ENCODE peak calls at places on chromosomes 7 and 10, in seven cellular contexts. One of them, this sample, is unnamed.

GRCh38 chr7:38105874-38106483 is 72.1 kb upstream of the STARD3NL start:
- DNase-seq in HCT116: peak; percentile 19
- DNase-seq in A673: peak; percentile 66
- DNase-seq in A549: peak; percentile 56
- DNase-seq in CD8-positive, alpha-beta memory T cell: no peak
- DNase-seq in GM23248: peak; percentile 72
- DNase-seq in tibial nerve: no peak
- DNase-seq in this sample: peak; percentile 25

GRCh38 chr10:45373003-45373782 is 823 bp upstream of the ALOX5 start:
- DNase-seq in tibial nerve: no peak
- DNase-seq in A673: no peak
- DNase-seq in CD8-positive, alpha-beta memory T cell: no peak
- DNase-seq in GM23248: no peak
- DNase-seq in HCT116: no peak
- DNase-seq in A549: no peak
- DNase-seq in this sample: peak; percentile 11

GRCh38 chr7:116588225-116588624 is 63.4 kb downstream of the CAV1 start:
- DNase-seq in CD8-positive, alpha-beta memory T cell: no peak
- DNase-seq in A549: no peak
- DNase-seq in tibial nerve: no peak
- DNase-seq in A673: no peak
- DNase-seq in GM23248: peak; percentile 88
- DNase-seq in HCT116: no peak
- DNase-seq in this sample: no peak

GRCh38 chr10:14798631-14799030 is 23.9 kb upstream of the FAM107B start:
- DNase-seq in HCT116: no peak
- DNase-seq in GM23248: no peak
- DNase-seq in A673: no peak
- DNase-seq in CD8-positive, alpha-beta memory T cell: no peak
- DNase-seq in tibial nerve: no peak
- DNase-seq in A549: no peak
- DNase-seq in this sample: no peak

GRCh38 chr7:90271753-90272152 is 26.8 kb downstream of the CFAP69 start:
- DNase-seq in tibial nerve: no peak
- DNase-seq in A549: no peak
- DNase-seq in HCT116: no peak
- DNase-seq in CD8-positive, alpha-beta memory T cell: no peak
- DNase-seq in A673: peak; percentile 10
- DNase-seq in GM23248: peak; percentile 84
- DNase-seq in this sample: no peak

GRCh38 chr10:59303018-59303417 is 59.3 kb downstream of the FAM13C start:
- DNase-seq in A549: no peak
- DNase-seq in GM23248: no peak
- DNase-seq in HCT116: no peak
- DNase-seq in A673: peak; percentile 33
- DNase-seq in tibial nerve: no peak
- DNase-seq in CD8-positive, alpha-beta memory T cell: no peak
- DNase-seq in this sample: no peak

GRCh38 chr7:102275123-102275703 is 11.5 kb upstream of the SH2B2 start:
- DNase-seq in tibial nerve: no peak
- DNase-seq in HCT116: no peak
- DNase-seq in CD8-positive, alpha-beta memory T cell: no peak
- DNase-seq in A549: no peak
- DNase-seq in A673: no peak
- DNase-seq in GM23248: no peak
- DNase-seq in this sample: no peak

GRCh38 chr7:71165708-71166107 is 33.8 kb downstream of the GALNT17 start:
- DNase-seq in CD8-positive, alpha-beta memory T cell: no peak
- DNase-seq in A673: no peak
- DNase-seq in HCT116: no peak
- DNase-seq in A549: no peak
- DNase-seq in tibial nerve: no peak
- DNase-seq in GM23248: no peak
- DNase-seq in this sample: peak; percentile 54

GRCh38 chr10:96585726-96586418 is 940 bp downstream of the TM9SF3 start:
- DNase-seq in A549: no peak
- DNase-seq in tibial nerve: no peak
- DNase-seq in A673: no peak
- DNase-seq in HCT116: no peak
- DNase-seq in GM23248: peak; percentile 59
- DNase-seq in CD8-positive, alpha-beta memory T cell: peak; percentile 8
- DNase-seq in this sample: no peak

GRCh38 chr7:5766321-5766761 is 15.1 kb downstream of the RNF216 start:
- DNase-seq in HCT116: no peak
- DNase-seq in tibial nerve: no peak
- DNase-seq in GM23248: peak; percentile 88
- DNase-seq in A549: no peak
- DNase-seq in A673: no peak
- DNase-seq in CD8-positive, alpha-beta memory T cell: no peak
- DNase-seq in this sample: no peak

GRCh38 chr7:91976743-91977142 is 36.1 kb downstream of the AKAP9 start:
- DNase-seq in CD8-positive, alpha-beta memory T cell: no peak
- DNase-seq in HCT116: no peak
- DNase-seq in A549: no peak
- DNase-seq in GM23248: no peak
- DNase-seq in tibial nerve: no peak
- DNase-seq in A673: no peak
- DNase-seq in this sample: no peak

GRCh38 chr7:131104611-131105293 is 222.9 kb upstream of the MKLN1 start:
- DNase-seq in A673: no peak
- DNase-seq in tibial nerve: no peak
- DNase-seq in HCT116: no peak
- DNase-seq in A549: no peak
- DNase-seq in CD8-positive, alpha-beta memory T cell: no peak
- DNase-seq in GM23248: peak; percentile 58
- DNase-seq in this sample: no peak

GRCh38 chr10:127880557-127880956 is 12.2 kb downstream of the CLRN3 start:
- DNase-seq in HCT116: no peak
- DNase-seq in A673: no peak
- DNase-seq in tibial nerve: no peak
- DNase-seq in A549: no peak
- DNase-seq in CD8-positive, alpha-beta memory T cell: no peak
- DNase-seq in GM23248: no peak
- DNase-seq in this sample: no peak

GRCh38 chr10:61847640-61848039 is 53.9 kb upstream of the ARID5B start:
- DNase-seq in tibial nerve: no peak
- DNase-seq in GM23248: no peak
- DNase-seq in A673: no peak
- DNase-seq in HCT116: no peak
- DNase-seq in A549: no peak
- DNase-seq in CD8-positive, alpha-beta memory T cell: no peak
- DNase-seq in this sample: no peak

GRCh38 chr7:55546826-55547225 is 25.5 kb downstream of the VOPP1 start:
- DNase-seq in CD8-positive, alpha-beta memory T cell: no peak
- DNase-seq in tibial nerve: no peak
- DNase-seq in A549: peak; percentile 84
- DNase-seq in GM23248: peak; percentile 94
- DNase-seq in HCT116: peak; percentile 51
- DNase-seq in A673: peak; percentile 70
- DNase-seq in this sample: no peak

GRCh38 chr10:24556746-24557742 is 166.6 kb downstream of the ARHGAP21 start:
- DNase-seq in A673: peak; percentile 85
- DNase-seq in HCT116: peak; percentile 66
- DNase-seq in GM23248: peak; percentile 76
- DNase-seq in tibial nerve: no peak
- DNase-seq in CD8-positive, alpha-beta memory T cell: no peak
- DNase-seq in A549: peak; percentile 80
- DNase-seq in this sample: peak; percentile 70

GRCh38 chr10:30749368-30749767 is 119.8 kb upstream of the LYZL2 start:
- DNase-seq in A549: no peak
- DNase-seq in GM23248: peak; percentile 24
- DNase-seq in A673: no peak
- DNase-seq in HCT116: no peak
- DNase-seq in CD8-positive, alpha-beta memory T cell: no peak
- DNase-seq in tibial nerve: no peak
- DNase-seq in this sample: no peak

GRCh38 chr10:44369851-44370250 is 15.0 kb downstream of the CXCL12 start:
- DNase-seq in tibial nerve: no peak
- DNase-seq in A673: no peak
- DNase-seq in A549: no peak
- DNase-seq in GM23248: peak; percentile 64
- DNase-seq in CD8-positive, alpha-beta memory T cell: no peak
- DNase-seq in HCT116: no peak
- DNase-seq in this sample: no peak

GRCh38 chr10:9709849-9710248 is 1307.8 kb upstream of the CELF2 start:
- DNase-seq in A549: no peak
- DNase-seq in tibial nerve: no peak
- DNase-seq in A673: no peak
- DNase-seq in CD8-positive, alpha-beta memory T cell: no peak
- DNase-seq in GM23248: no peak
- DNase-seq in HCT116: no peak
- DNase-seq in this sample: no peak

GRCh38 chr7:85733163-85733915 is 546.5 kb upstream of the SEMA3D start:
- DNase-seq in CD8-positive, alpha-beta memory T cell: no peak
- DNase-seq in HCT116: no peak
- DNase-seq in A673: no peak
- DNase-seq in A549: peak; percentile 36
- DNase-seq in GM23248: peak; percentile 7
- DNase-seq in tibial nerve: no peak
- DNase-seq in this sample: no peak

DNA sequence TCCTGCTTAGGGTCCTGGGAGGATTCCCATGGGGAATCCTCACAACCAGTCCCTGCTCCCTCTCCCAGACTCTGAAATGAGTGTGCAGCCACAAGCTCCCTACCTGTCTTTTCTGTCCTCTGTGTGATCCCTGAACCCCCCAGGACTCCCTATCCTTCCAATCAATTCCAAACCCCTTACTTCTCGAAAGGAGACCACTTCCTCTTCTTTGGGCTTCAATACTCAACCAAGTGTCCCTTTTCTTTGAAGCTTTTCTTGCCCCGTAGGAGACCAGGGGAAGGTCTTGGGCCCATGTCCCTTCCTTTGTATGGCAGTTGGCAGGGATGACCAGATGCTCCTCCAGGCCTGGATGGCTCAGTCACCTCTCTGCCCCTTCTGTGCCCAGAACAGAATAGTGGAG is 1.7 kb downstream of the AEBP1 start:
- DNase-seq in GM23248: no peak
- DNase-seq in CD8-positive, alpha-beta memory T cell: no peak
- DNase-seq in A549: no peak
- DNase-seq in tibial nerve: no peak
- DNase-seq in HCT116: no peak
- DNase-seq in A673: no peak
- DNase-seq in this sample: no peak
- H3K4me1 ChIP-seq in GM23248: peaks cover 28% of the 10 kb centered on the region
- H3K4me1 ChIP-seq in CD8-positive, alpha-beta memory T cell: peaks cover 11% of the 10 kb centered on the region
- H3K4me1 ChIP-seq in A549: peaks cover 8% of the 10 kb centered on the region
- H3K4me1 ChIP-seq in tibial nerve: peaks cover 19% of the 10 kb centered on the region
- H3K4me1 ChIP-seq in HCT116: peaks cover 6% of the 10 kb centered on the region
- H3K4me1 ChIP-seq in A673: peaks cover 9% of the 10 kb centered on the region
- H3K4me1 ChIP-seq in this sample: peaks cover 22% of the 10 kb centered on the region

GRCh38 chr10:42871823-42872222 is 89.2 kb downstream of the BMS1 start:
- DNase-seq in A549: no peak
- DNase-seq in tibial nerve: no peak
- DNase-seq in GM23248: no peak
- DNase-seq in A673: no peak
- DNase-seq in CD8-positive, alpha-beta memory T cell: no peak
- DNase-seq in HCT116: no peak
- DNase-seq in this sample: no peak
- H3K4me3 ChIP-seq in A549: no peak overlapping the region
- H3K4me3 ChIP-seq in tibial nerve: no peak overlapping the region
- H3K4me3 ChIP-seq in GM23248: no peak overlapping the region
- H3K4me3 ChIP-seq in A673: no peak overlapping the region
- H3K4me3 ChIP-seq in CD8-positive, alpha-beta memory T cell: no peak overlapping the region
- H3K4me3 ChIP-seq in HCT116: no peak overlapping the region
- H3K4me3 ChIP-seq in this sample: no peak overlapping the region

GRCh38 chr7:152344253-152344652 is 91.5 kb downstream of the KMT2C start:
- DNase-seq in GM23248: no peak
- DNase-seq in HCT116: no peak
- DNase-seq in A673: no peak
- DNase-seq in A549: no peak
- DNase-seq in CD8-positive, alpha-beta memory T cell: no peak
- DNase-seq in tibial nerve: no peak
- DNase-seq in this sample: no peak

GRCh38 chr7:152342796-152343195 is 93.0 kb downstream of the KMT2C start:
- DNase-seq in A673: no peak
- DNase-seq in tibial nerve: no peak
- DNase-seq in HCT116: no peak
- DNase-seq in GM23248: no peak
- DNase-seq in CD8-positive, alpha-beta memory T cell: no peak
- DNase-seq in A549: no peak
- DNase-seq in this sample: no peak

GRCh38 chr7:152338553-152338952 is 97.2 kb downstream of the KMT2C start:
- DNase-seq in A673: no peak
- DNase-seq in GM23248: no peak
- DNase-seq in CD8-positive, alpha-beta memory T cell: no peak
- DNase-seq in HCT116: no peak
- DNase-seq in A549: no peak
- DNase-seq in tibial nerve: no peak
- DNase-seq in this sample: no peak

GRCh38 chr7:152341039-152341913 is 94.5 kb downstream of the KMT2C start:
- DNase-seq in tibial nerve: no peak
- DNase-seq in HCT116: peak; percentile 44
- DNase-seq in A549: peak; percentile 69
- DNase-seq in A673: peak; percentile 41
- DNase-seq in CD8-positive, alpha-beta memory T cell: no peak
- DNase-seq in GM23248: peak; percentile 81
- DNase-seq in this sample: no peak

DNA sequence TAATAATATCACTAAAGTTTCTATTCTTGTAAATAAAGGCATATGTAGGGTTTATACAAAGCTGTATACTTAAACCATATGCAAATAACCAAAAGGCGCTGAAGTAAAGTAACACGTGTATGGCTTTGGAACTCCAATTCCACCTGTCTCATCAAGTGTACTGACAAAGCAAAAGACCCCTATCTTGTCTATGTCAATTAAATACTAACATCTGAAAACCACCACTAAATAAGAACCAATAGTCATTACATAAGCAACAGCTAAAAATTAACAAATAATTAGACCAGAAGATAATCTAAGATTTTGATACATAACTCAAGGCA is 93.9 kb downstream of the KMT2C start:
- DNase-seq in HCT116: no peak
- DNase-seq in CD8-positive, alpha-beta memory T cell: no peak
- DNase-seq in tibial nerve: no peak
- DNase-seq in A549: no peak
- DNase-seq in GM23248: no peak
- DNase-seq in A673: no peak
- DNase-seq in this sample: no peak
- H3K4me1 ChIP-seq in HCT116: no peaks in the 10 kb centered on the region
- H3K4me1 ChIP-seq in CD8-positive, alpha-beta memory T cell: peaks cover 6% of the 10 kb centered on the region
- H3K4me1 ChIP-seq in tibial nerve: peaks cover 14% of the 10 kb centered on the region
- H3K4me1 ChIP-seq in A549: peaks cover 7% of the 10 kb centered on the region
- H3K4me1 ChIP-seq in GM23248: peaks cover 8% of the 10 kb centered on the region
- H3K4me1 ChIP-seq in A673: peaks cover 11% of the 10 kb centered on the region
- H3K4me1 ChIP-seq in this sample: no peaks in the 10 kb centered on the region

GRCh38 chr10:42479057-42479456 is 159.3 kb downstream of the ZNF33B start:
- DNase-seq in A673: no peak
- DNase-seq in tibial nerve: no peak
- DNase-seq in A549: no peak
- DNase-seq in GM23248: no peak
- DNase-seq in HCT116: no peak
- DNase-seq in CD8-positive, alpha-beta memory T cell: no peak
- DNase-seq in this sample: no peak

GRCh38 chr10:42475168-42476098 is 162.9 kb downstream of the ZNF33B start:
- DNase-seq in GM23248: peak; percentile 36
- DNase-seq in A673: peak; percentile 64
- DNase-seq in HCT116: peak; percentile 85
- DNase-seq in CD8-positive, alpha-beta memory T cell: no peak
- DNase-seq in tibial nerve: no peak
- DNase-seq in A549: no peak
- DNase-seq in this sample: no peak

GRCh38 chr10:42477170-42477569 is 161.2 kb downstream of the ZNF33B start:
- DNase-seq in A549: no peak
- DNase-seq in CD8-positive, alpha-beta memory T cell: no peak
- DNase-seq in HCT116: no peak
- DNase-seq in A673: no peak
- DNase-seq in GM23248: no peak
- DNase-seq in tibial nerve: no peak
- DNase-seq in this sample: no peak

GRCh38 chr10:42476101-42476500 is 162.3 kb downstream of the ZNF33B start:
- DNase-seq in CD8-positive, alpha-beta memory T cell: no peak
- DNase-seq in tibial nerve: no peak
- DNase-seq in GM23248: no peak
- DNase-seq in A673: no peak
- DNase-seq in HCT116: no peak
- DNase-seq in A549: no peak
- DNase-seq in this sample: no peak
- H3K4me3 ChIP-seq in CD8-positive, alpha-beta memory T cell: no peak overlapping the region
- H3K4me3 ChIP-seq in tibial nerve: peak overlapping the region; percentile 42
- H3K4me3 ChIP-seq in GM23248: peak overlapping the region; percentile 63
- H3K4me3 ChIP-seq in A673: peak overlapping the region; percentile 50
- H3K4me3 ChIP-seq in HCT116: peak overlapping the region; percentile 68
- H3K4me3 ChIP-seq in A549: no peak overlapping the region
- H3K4me3 ChIP-seq in this sample: peak overlapping the region; percentile 66